ENCODE peak calls at places on chromosome 21, in ten cellular contexts. M is mucosa of descending colon, W is fibroblast of lung, Y is fibroblast of mammary gland, S is K562, T is MM.1S, J is prostate gland, Z is heart left ventricle, P is endothelial cell of umbilical vein, K is testis. E is an unnamed sample.
A peak's percentile ranks its signal among the peaks of the same experiment; 100 is the strongest.

GRCh38 chr21:33943293-33943692 is 27.7 kb upstream of the ATP5PO start:
- DNase-seq in K (no peak), T (no peak), P (no peak), M (no peak), Z (no peak), Y (no peak), J (no peak), W (no peak), S (no peak), E (no peak)

GRCh38 chr21:35840197-35840799 is 220.0 kb downstream of the SETD4 start:
- DNase-seq in Y (peak; percentile 93), T (peak; percentile 92), K (peak; percentile 90), J (peak; percentile 73), S (peak; percentile 78), W (peak; percentile 80), M (peak; percentile 86), Z (no peak), P (peak; percentile 78), E (peak; percentile 95)

GRCh38 chr21:45821315-45822001 is 160.1 kb upstream of the COL6A1 start:
- DNase-seq in M (no peak), P (no peak), K (peak; percentile 10), Y (no peak), S (no peak), W (no peak), Z (no peak), J (no peak), T (no peak), E (no peak)

GRCh38 chr21:45797338-45797737 is 153.8 kb downstream of the PCBP3 start:
- DNase-seq in W (no peak), P (peak; percentile 10), M (no peak), S (no peak), T (no peak), Y (no peak), J (no peak), Z (no peak), K (no peak), E (no peak)

GRCh38 chr21:17432732-17433057 is 80.1 kb upstream of the CXADR start:
- DNase-seq in T (no peak), K (no peak), S (no peak), Z (no peak), M (no peak), W (no peak), P (no peak), Y (no peak), J (no peak), E (no peak)

GRCh38 chr21:19844334-19844733 is 1153.9 kb upstream of the NCAM2 start:
- DNase-seq in S (no peak), P (no peak), Z (no peak), W (no peak), Y (no peak), M (no peak), T (no peak), J (no peak), K (no peak), E (no peak)

GRCh38 chr21:27108228-27108627 is 141.3 kb upstream of the ADAMTS5 start:
- DNase-seq in Z (no peak), M (no peak), T (no peak), Y (no peak), P (no peak), J (no peak), W (peak; percentile 22), K (no peak), S (no peak), E (peak; percentile 7)

GRCh38 chr21:35989185-35989735 is 71.1 kb downstream of the SETD4 start:
- DNase-seq in S (no peak), M (peak; percentile 24), Y (peak; percentile 64), T (no peak), W (peak; percentile 7), Z (no peak), K (no peak), P (no peak), J (no peak), E (no peak)

GRCh38 chr21:20996421-20997307 is 1.5 kb upstream of the NCAM2 start:
- DNase-seq in J (no peak), K (no peak), W (peak; percentile 70), P (no peak), S (no peak), T (no peak), Z (no peak), M (no peak), Y (no peak), E (peak; percentile 89)

GRCh38 chr21:33270986-33271385 is 4.8 kb downstream of the IL10RB start:
- DNase-seq in Z (no peak), T (no peak), Y (no peak), M (no peak), K (no peak), S (no peak), W (no peak), P (no peak), J (no peak), E (no peak)

GRCh38 chr21:34744801-34745200 is 76.0 kb downstream of the CLIC6 start:
- DNase-seq in P (no peak), Y (no peak), J (no peak), S (no peak), M (no peak), K (no peak), Z (no peak), T (no peak), W (no peak), E (no peak)

GRCh38 chr21:27168084-27168483 is 201.2 kb upstream of the ADAMTS5 start:
- DNase-seq in W (no peak), Z (no peak), T (no peak), J (no peak), K (no peak), S (no peak), P (no peak), M (no peak), Y (peak; percentile 60), E (peak; percentile 28)

GRCh38 chr21:34558960-34559631 is 47.1 kb upstream of the KCNE1 start:
- DNase-seq in P (no peak), J (no peak), Y (peak; percentile 31), W (peak; percentile 90), T (no peak), K (no peak), M (no peak), S (no peak), Z (no peak), E (no peak)

GRCh38 chr21:18840239-18840638 is 436.7 kb upstream of the TMPRSS15 start:
- DNase-seq in M (peak; percentile 5), S (peak; percentile 27), Z (no peak), T (peak; percentile 72), K (no peak), J (no peak), W (no peak), Y (no peak), P (peak; percentile 6), E (peak; percentile 52)
- TF ChIP-seq CTCF in M (no peak), S (no peak), Z (no peak), T (peak; percentile 72), K (no peak), J (no peak), W (peak; percentile 2), Y (no peak), P (peak; percentile 20), E (peak; percentile 54)

GRCh38 chr21:28283652-28284490 is 708.8 kb downstream of the LTN1 start:
- DNase-seq in Z (no peak), J (no peak), T (no peak), M (no peak), P (peak; percentile 97), S (no peak), Y (peak; percentile 93), W (peak; percentile 94), K (no peak), E (peak; percentile 96)
- H3K4me3 ChIP-seq in Z (no peak overlapping the region), J (no peak overlapping the region), T (no peak overlapping the region), M (no peak overlapping the region), P (peak overlapping the region; percentile 17), S (no peak overlapping the region), Y (no peak overlapping the region), W (no peak overlapping the region), K (no peak overlapping the region), E (no peak overlapping the region)

GRCh38 chr21:44024895-44025353 is 12.8 kb downstream of the TRAPPC10 start:
- DNase-seq in Z (peak; percentile 76), S (peak; percentile 77), T (no peak), Y (peak; percentile 76), K (peak; percentile 56), P (peak; percentile 53), M (peak; percentile 28), J (no peak), W (peak; percentile 79), E (peak; percentile 91)
- TF ChIP-seq CTCF in Z (no peak), S (no peak), T (no peak), Y (no peak), K (no peak), P (no peak), M (no peak), J (no peak), W (peak; percentile 18), E (peak; percentile 36)

GRCh38 chr21:44419679-44420078 is 35.6 kb upstream of the LRRC3 start:
- DNase-seq in K (no peak), Y (no peak), P (no peak), W (no peak), S (no peak), M (no peak), T (no peak), Z (no peak), J (no peak), E (no peak)

GRCh38 chr21:44420416-44421205 is 34.7 kb upstream of the LRRC3 start:
- DNase-seq in K (no peak), Z (peak; percentile 20), W (no peak), T (no peak), S (no peak), J (no peak), P (no peak), Y (no peak), M (no peak), E (no peak)

GRCh38 chr21:44423312-44423821 is 31.9 kb upstream of the LRRC3 start:
- DNase-seq in K (no peak), W (no peak), P (no peak), Z (peak; percentile 30), J (no peak), Y (no peak), T (no peak), M (no peak), S (no peak), E (no peak)

GRCh38 chr21:44423941-44424607 is 31.2 kb upstream of the LRRC3 start:
- DNase-seq in K (no peak), W (no peak), S (no peak), Y (no peak), P (no peak), M (no peak), T (no peak), Z (peak; percentile 45), J (no peak), E (no peak)

DNA sequence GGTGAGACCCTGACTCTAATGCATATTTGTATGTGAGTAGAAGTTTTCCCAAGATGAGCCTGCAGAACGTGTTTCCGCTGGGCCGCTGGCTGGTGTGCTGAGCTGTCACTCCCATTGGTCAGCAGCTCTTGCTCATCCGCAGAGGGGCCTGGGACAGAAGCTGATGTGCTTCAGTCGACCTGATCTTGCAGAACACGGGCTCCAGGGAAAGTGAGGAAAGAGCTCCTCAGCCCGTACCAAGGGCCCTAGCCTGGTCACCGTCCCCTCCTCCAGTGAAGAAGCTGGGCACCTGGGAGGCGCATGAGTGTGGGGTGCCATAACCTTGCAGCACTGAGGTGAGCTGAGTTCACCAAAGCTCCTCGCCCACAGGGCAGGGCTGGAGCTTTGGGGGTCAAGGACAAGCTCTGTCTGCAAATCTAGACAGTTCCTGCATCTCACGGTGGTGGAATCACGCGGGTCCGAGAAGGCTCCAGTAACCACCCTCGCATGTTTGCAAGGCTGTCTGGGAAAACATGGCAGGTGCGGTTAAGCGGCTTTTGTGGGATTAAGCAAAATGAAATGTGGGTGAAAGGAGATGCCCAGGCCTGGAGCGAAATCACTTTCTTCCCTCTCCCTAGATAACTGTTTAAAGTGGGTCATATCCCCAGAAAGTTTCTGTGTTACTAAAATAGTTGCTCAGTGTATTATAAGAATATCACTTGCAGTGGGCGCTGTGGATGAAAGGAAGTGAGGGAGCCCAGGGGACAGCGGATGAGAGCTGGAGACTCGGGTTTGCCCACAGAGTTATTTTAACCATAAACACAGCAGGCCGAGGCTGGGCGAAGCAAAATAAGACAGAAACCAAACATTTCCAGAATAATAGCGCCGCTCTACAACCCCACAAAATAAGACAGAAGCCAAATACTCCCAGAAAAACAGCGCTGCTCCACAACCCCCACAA is 33.1 kb upstream of the LRRC3 start:
- DNase-seq in M (no peak), W (no peak), K (no peak), P (no peak), Z (peak; percentile 40), T (no peak), Y (no peak), S (no peak), J (no peak), E (no peak)
- H3K4me3 ChIP-seq in M (no peak overlapping the region), W (no peak overlapping the region), K (no peak overlapping the region), P (no peak overlapping the region), Z (no peak overlapping the region), T (no peak overlapping the region), Y (no peak overlapping the region), S (no peak overlapping the region), J (no peak overlapping the region), E (no peak overlapping the region)

E was measured in choroid plexus epithelial cell.